ENCODE peak calls at places on chromosomes 6 and 20, in four cellular contexts. A is IMR-90, C is GM12878, J is K562. E is an unnamed sample.
A peak's percentile ranks its signal among the peaks of the same experiment; 100 is the strongest.

GRCh38 chr6:111604259-111605099 is 1.2 kb downstream of the TRAF3IP2 start:
- DNase-seq in A (peak; percentile 80), C (no peak), J (peak; percentile 26), E (peak; percentile 90)

GRCh38 chr6:41470341-41471063 is 75.7 kb upstream of the FOXP4 start:
- DNase-seq in A (no peak), C (no peak), J (no peak), E (no peak)

GRCh38 chr6:81752969-81753708 is 658 bp upstream of the TENT5A start:
- DNase-seq in A (peak; percentile 89), C (no peak), J (peak; percentile 87), E (peak; percentile 84)

GRCh38 chr6:13186861-13187260 is 141.5 kb downstream of the TBC1D7 start:
- DNase-seq in A (no peak), C (no peak), J (peak; percentile 28), E (no peak)

GRCh38 chr6:159982726-159983506 is 14.0 kb downstream of the IGF2R start:
- DNase-seq in A (peak; percentile 33), C (no peak), J (no peak), E (peak; percentile 49)

GRCh38 chr6:153210083-153210482 is 79.0 kb upstream of the RGS17 start:
- DNase-seq in A (peak; percentile 44), C (no peak), J (no peak), E (no peak)

GRCh38 chr20:46128310-46129151 is 10.4 kb downstream of the CD40 start:
- DNase-seq in A (no peak), C (no peak), J (peak; percentile 53), E (peak; percentile 30)

GRCh38 chr20:3765171-3765887 is 2.2 kb downstream of the ADISSP start:
- DNase-seq in A (no peak), C (no peak), J (no peak), E (no peak)

GRCh38 chr6:98487612-98488011 is 346.8 kb upstream of the POU3F2 start:
- DNase-seq in A (no peak), C (no peak), J (no peak), E (no peak)

GRCh38 chr20:38645318-38645717 is 43.7 kb downstream of the ARHGAP40 start:
- DNase-seq in A (no peak), C (no peak), J (no peak), E (no peak)

GRCh38 chr20:62555642-62556420 is 80.0 kb upstream of the GATA5 start:
- DNase-seq in A (no peak), C (no peak), J (no peak), E (no peak)

GRCh38 chr6:33766921-33767700 is 20.4 kb upstream of the IP6K3 start:
- DNase-seq in A (no peak), C (no peak), J (no peak), E (no peak)

GRCh38 chr6:33199687-33200233 is 705 bp downstream of the RXRB start:
- DNase-seq in A (peak; percentile 35), C (no peak), J (peak; percentile 98), E (peak; percentile 53)

GRCh38 chr6:44166591-44167184 is 8.1 kb downstream of the CAPN11 start:
- DNase-seq in A (no peak), C (no peak), J (peak; percentile 60), E (no peak)

GRCh38 chr6:156438519-156438918 is 338.7 kb upstream of the ARID1B start:
- DNase-seq in A (no peak), C (no peak), J (no peak), E (no peak)

GRCh38 chr6:162099685-162100084 is 627.9 kb downstream of the PRKN start:
- DNase-seq in A (peak; percentile 36), C (no peak), J (peak; percentile 8), E (no peak)

GRCh38 chr20:967796-968742 is 34.0 kb downstream of the RSPO4 start:
- DNase-seq in A (peak; percentile 36), C (peak; percentile 13), J (peak; percentile 69), E (peak; percentile 31)

GRCh38 chr20:50462093-50462685 is 48.0 kb upstream of the PTPN1 start:
- DNase-seq in A (peak; percentile 27), C (no peak), J (no peak), E (no peak)

GRCh38 chr6:168501561-168501960 is 60.6 kb downstream of the SMOC2 start:
- DNase-seq in A (no peak), C (no peak), J (no peak), E (no peak)

GRCh38 chr20:36261389-36262105 is 25.3 kb downstream of the AAR2 start:
- DNase-seq in A (no peak), C (no peak), J (no peak), E (no peak)

GRCh38 chr6:145252737-145253136 is 482.6 kb downstream of the EPM2A start:
- DNase-seq in A (no peak), C (no peak), J (no peak), E (no peak)

GRCh38 chr6:15627829-15628228 is 35.0 kb downstream of the DTNBP1 start:
- DNase-seq in A (no peak), C (no peak), J (no peak), E (peak; percentile 36)

GRCh38 chr20:36344517-36345132 is 38.5 kb downstream of the DLGAP4 start:
- DNase-seq in A (peak; percentile 42), C (no peak), J (peak; percentile 67), E (peak; percentile 58)

GRCh38 chr6:44663860-44664584 is 276.5 kb downstream of the CDC5L start:
- DNase-seq in A (no peak), C (no peak), J (no peak), E (no peak)

GRCh38 chr6:75024796-75025195 is 181.1 kb downstream of the COL12A1 start:
- DNase-seq in A (peak; percentile 72), C (no peak), J (no peak), E (peak; percentile 81)

GRCh38 chr6:41634657-41635056 is 3.6 kb upstream of the MDFI start:
- DNase-seq in A (no peak), C (no peak), J (no peak), E (peak; percentile 41)

GRCh38 chr20:45372646-45373352 is 5.3 kb downstream of the TP53TG5 start:
- DNase-seq in A (no peak), C (no peak), J (no peak), E (peak; percentile 30)

GRCh38 chr20:25018841-25019240 is 26.3 kb upstream of the APMAP start:
- DNase-seq in A (no peak), C (no peak), J (no peak), E (no peak)

GRCh38 chr6:131877999-131878789 is 70.4 kb downstream of the ENPP1 start:
- DNase-seq in A (peak; percentile 19), C (no peak), J (no peak), E (no peak)

GRCh38 chr20:50003253-50003656 is 20.5 kb downstream of the SNAI1 start:
- DNase-seq in A (peak; percentile 95), C (no peak), J (no peak), E (no peak)

GRCh38 chr6:15518057-15518456 is 144.8 kb downstream of the DTNBP1 start:
- DNase-seq in A (peak; percentile 21), C (no peak), J (no peak), E (no peak)

GRCh38 chr6:103177800-103178199 is 1681.9 kb downstream of the HACE1 start:
- DNase-seq in A (no peak), C (no peak), J (no peak), E (no peak)

GRCh38 chr20:43681468-43681942 is 14.6 kb downstream of the MYBL2 start:
- DNase-seq in A (no peak), C (peak; percentile 21), J (peak; percentile 20), E (no peak)

GRCh38 chr20:59032713-59033059 is 551 bp upstream of the ATP5F1E start:
- DNase-seq in A (peak; percentile 27), C (no peak), J (no peak), E (no peak)
- TF ChIP-seq FOS in A (no peak), C (no peak), J (no peak), E (no peak)

DNA sequence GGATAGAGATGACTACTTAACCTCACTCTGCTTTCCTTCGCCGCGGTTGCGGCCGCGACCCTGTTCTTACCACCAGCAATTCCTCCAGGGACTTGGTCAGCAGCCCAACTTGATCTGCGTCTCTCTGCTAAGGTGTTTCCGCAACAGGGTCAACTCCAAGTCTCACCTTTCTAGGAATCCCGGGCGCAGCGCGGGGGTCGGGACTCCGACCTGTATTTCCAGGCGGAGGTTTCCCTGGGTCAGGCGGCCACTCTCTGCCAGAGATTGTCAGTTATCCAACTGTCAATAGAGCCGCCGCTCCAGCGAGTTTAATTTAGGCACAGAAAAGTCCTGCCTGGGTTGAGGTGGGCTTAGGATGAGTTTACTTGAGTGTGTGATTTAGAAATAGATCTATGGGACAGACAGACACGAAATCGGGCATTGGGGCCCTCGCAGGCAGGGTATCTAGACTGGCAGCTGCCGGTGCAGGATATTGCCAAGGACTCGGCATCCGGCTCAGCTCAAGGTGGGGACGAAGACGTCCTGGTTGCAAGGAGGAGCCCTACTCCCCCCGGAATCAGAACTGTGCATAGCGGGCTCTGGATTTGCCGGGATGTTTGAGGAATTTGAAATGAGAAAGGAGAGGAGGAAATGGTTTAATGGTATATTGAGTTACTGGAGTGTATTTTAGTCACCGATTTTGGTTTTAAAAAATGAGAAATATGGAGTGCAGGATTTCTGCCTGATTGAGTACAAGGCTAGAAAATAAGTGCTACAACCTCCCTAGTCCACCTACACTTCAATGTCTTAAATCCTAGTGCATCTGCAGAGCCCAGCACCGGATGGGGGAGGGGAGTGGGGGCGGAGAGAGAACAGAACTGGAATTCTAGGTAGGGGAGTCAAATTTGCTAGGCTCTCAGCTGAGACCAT is 23.7 kb downstream of the POM121L2 start:
- DNase-seq in A (no peak), C (no peak), J (peak; percentile 79), E (no peak)
- H3K27me3 ChIP-seq in A (peaks cover 53% of the 10 kb centered on the region), C (no peaks in the 10 kb centered on the region), J (no peaks in the 10 kb centered on the region), E (peaks cover 76% of the 10 kb centered on the region)

GRCh38 chr6:6758546-6758914 is 170.0 kb downstream of the LY86 start:
- DNase-seq in A (no peak), C (no peak), J (no peak), E (no peak)
- TF ChIP-seq FOS in A (no peak), C (no peak), J (no peak), E (no peak)

DNA sequence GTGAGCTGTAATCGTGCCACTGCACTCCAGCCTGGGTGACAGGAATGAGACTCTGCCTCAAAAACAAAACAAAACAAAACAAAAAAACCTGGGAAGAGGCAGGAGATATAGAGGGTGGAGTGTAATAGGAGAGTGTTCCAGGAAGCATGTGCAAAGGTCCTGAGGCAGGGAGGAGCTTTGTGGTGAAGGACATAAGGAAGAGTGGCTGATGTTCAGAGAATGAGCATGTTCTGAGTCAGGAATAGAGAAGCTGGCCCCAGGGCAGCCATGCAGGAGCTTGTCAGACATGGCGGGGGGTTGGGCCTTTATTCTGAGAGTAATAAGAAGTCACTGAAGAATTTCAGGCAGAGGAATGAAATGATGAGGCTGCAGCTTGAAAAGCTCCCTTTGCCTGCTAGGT is 337.0 kb downstream of the CDH26 start:
- DNase-seq in A (no peak), C (no peak), J (no peak), E (no peak)
- H3K27me3 ChIP-seq in A (no peaks in the 10 kb centered on the region), C (no peaks in the 10 kb centered on the region), J (peaks cover 6% of the 10 kb centered on the region), E (no peaks in the 10 kb centered on the region)

GRCh38 chr6:6851059-6851658 is 256.6 kb upstream of the RREB1 start:
- DNase-seq in A (peak; percentile 97), C (no peak), J (peak; percentile 85), E (peak; percentile 92)
- TF ChIP-seq FOS in A (peak; percentile 44), C (no peak), J (peak; percentile 77), E (peak; percentile 65)

E was measured in endothelial cell of umbilical vein.